ENCODE peak calls at places on chromosomes 3 and 15, in six cellular contexts. J is Peyer's patch, A is heart left ventricle, K is H54, O is ovary, R is gastrocnemius medialis. D is an unnamed sample.

GRCh38 chr3:14425574-14426304 is 23.3 kb downstream of the SLC6A6 start:
- DNase-seq in J (peak; percentile 73), A (no peak), K (no peak), O (no peak), R (no peak), D (no peak)

GRCh38 chr15:62486041-62486440 is 321.0 kb upstream of the C2CD4B start:
- DNase-seq in J (no peak), A (no peak), K (no peak), O (no peak), R (no peak), D (no peak)

GRCh38 chr3:31356941-31357340 is 175.8 kb upstream of the STT3B start:
- DNase-seq in J (no peak), A (no peak), K (no peak), O (peak; percentile 21), R (no peak), D (peak; percentile 67)

GRCh38 chr3:5809811-5810210 is 622.3 kb downstream of the EDEM1 start:
- DNase-seq in J (no peak), A (no peak), K (no peak), O (no peak), R (no peak), D (no peak)

GRCh38 chr3:16088496-16088895 is 86.0 kb upstream of the GALNT15 start:
- DNase-seq in J (no peak), A (no peak), K (no peak), O (no peak), R (no peak), D (no peak)

GRCh38 chr15:58549013-58549779 is 117.4 kb downstream of the LIPC start:
- DNase-seq in J (no peak), A (no peak), K (no peak), O (no peak), R (no peak), D (no peak)

GRCh38 chr15:91867581-91868026 is 14.1 kb downstream of the SLCO3A1 start:
- DNase-seq in J (peak; percentile 54), A (peak; percentile 80), K (peak; percentile 76), O (peak; percentile 80), R (peak; percentile 34), D (no peak)

GRCh38 chr15:52527898-52528464 is 699 bp downstream of the MYO5A start:
- DNase-seq in J (peak; percentile 50), A (no peak), K (peak; percentile 41), O (peak; percentile 28), R (no peak), D (no peak)

GRCh38 chr3:109275702-109276293 is 40.5 kb downstream of the DPPA2 start:
- DNase-seq in J (no peak), A (no peak), K (peak; percentile 14), O (no peak), R (no peak), D (peak; percentile 25)

GRCh38 chr3:157499342-157499963 is 3.8 kb downstream of the VEPH1 start:
- DNase-seq in J (peak; percentile 51), A (no peak), K (peak; percentile 55), O (no peak), R (no peak), D (no peak)

GRCh38 chr15:65952425-65953053 is 83.2 kb downstream of the RAB11A start:
- DNase-seq in J (no peak), A (no peak), K (peak; percentile 33), O (peak; percentile 17), R (no peak), D (peak; percentile 11)

GRCh38 chr3:57927916-57928315 is 80.3 kb upstream of the FLNB start:
- DNase-seq in J (no peak), A (no peak), K (no peak), O (no peak), R (no peak), D (no peak)

GRCh38 chr15:60392601-60392985 is 5.2 kb downstream of the ANXA2 start:
- DNase-seq in J (no peak), A (no peak), K (no peak), O (no peak), R (no peak), D (peak; percentile 23)

GRCh38 chr3:34207826-34208225 is 409.4 kb downstream of the PDCD6IP start:
- DNase-seq in J (no peak), A (no peak), K (no peak), O (no peak), R (no peak), D (no peak)

GRCh38 chr15:37837276-37837675 is 97.2 kb upstream of the TMCO5A start:
- DNase-seq in J (no peak), A (no peak), K (no peak), O (no peak), R (no peak), D (no peak)

GRCh38 chr3:169348981-169349942 is 314.2 kb downstream of the MECOM start:
- DNase-seq in J (no peak), A (no peak), K (no peak), O (no peak), R (no peak), D (peak; percentile 32)

GRCh38 chr15:57355259-57355658 is 21.0 kb upstream of the CGNL1 start:
- DNase-seq in J (no peak), A (no peak), K (no peak), O (no peak), R (no peak), D (no peak)

GRCh38 chr3:66539466-66539989 is 38.7 kb upstream of the LRIG1 start:
- DNase-seq in J (no peak), A (no peak), K (no peak), O (no peak), R (no peak), D (no peak)

GRCh38 chr3:61589856-61590255 is 28.5 kb downstream of the PTPRG start:
- DNase-seq in J (no peak), A (no peak), K (peak; percentile 58), O (no peak), R (no peak), D (no peak)

GRCh38 chr15:88621789-88622604 is 857 bp downstream of the AEN start:
- DNase-seq in J (no peak), A (no peak), K (no peak), O (no peak), R (no peak), D (peak; percentile 88)

GRCh38 chr3:142664819-142665218 is 59.0 kb upstream of the TRPC1 start:
- DNase-seq in J (no peak), A (no peak), K (no peak), O (no peak), R (no peak), D (no peak)

GRCh38 chr3:123285066-123285465 is 83.3 kb downstream of the SEC22A start:
- DNase-seq in J (no peak), A (no peak), K (no peak), O (no peak), R (no peak), D (no peak)

GRCh38 chr3:184341925-184342324 is 4.5 kb downstream of the FAM131A start:
- DNase-seq in J (peak; percentile 70), A (no peak), K (no peak), O (no peak), R (no peak), D (no peak)

DNA sequence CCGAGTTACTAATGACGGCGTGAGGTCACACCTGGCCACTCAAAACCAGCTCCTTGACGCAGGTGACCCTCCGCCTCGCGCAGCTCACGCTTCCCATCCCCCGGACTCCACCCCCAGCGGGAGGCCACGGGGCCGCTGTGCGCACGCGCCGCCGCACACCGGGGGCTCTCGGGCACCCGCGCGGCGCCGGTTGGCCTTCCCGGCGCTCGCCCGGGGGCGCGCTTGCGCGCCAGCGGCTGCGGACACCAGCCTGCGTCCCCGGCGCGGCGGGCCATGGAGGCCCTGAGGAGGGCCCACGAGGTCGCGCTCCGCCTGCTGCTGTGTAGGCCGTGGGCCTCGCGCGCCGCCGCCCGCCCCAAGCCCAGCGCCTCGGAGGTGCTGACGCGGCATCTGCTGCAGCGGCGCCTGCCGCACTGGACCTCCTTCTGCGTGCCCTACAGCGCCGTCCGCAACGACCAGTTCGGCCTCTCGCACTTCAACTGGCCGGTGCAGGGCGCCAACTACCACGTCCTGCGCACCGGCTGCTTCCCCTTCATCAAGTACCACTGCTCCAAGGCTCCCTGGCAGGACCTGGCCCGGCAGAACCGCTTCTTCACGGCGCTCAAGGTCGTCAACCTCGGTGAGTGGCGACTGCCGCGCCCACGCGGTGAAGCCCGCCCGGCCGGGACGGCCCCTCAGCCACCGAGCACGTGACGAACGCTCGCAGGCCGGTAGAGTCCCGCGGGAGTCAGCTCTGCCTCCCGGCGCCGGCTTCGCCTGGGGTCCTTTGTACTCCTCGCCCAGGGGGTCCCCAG is at the start of gene C15orf61:
- DNase-seq in J (peak; percentile 93), A (peak; percentile 89), K (peak; percentile 65), O (peak; percentile 85), R (peak; percentile 90), D (peak; percentile 92)
- TF ChIP-seq POLR2A in J (peak; percentile 83), A (peak; percentile 77), K (peak; percentile 57), O (peak; percentile 71), R (peak; percentile 97), D (peak; percentile 90)

DNA sequence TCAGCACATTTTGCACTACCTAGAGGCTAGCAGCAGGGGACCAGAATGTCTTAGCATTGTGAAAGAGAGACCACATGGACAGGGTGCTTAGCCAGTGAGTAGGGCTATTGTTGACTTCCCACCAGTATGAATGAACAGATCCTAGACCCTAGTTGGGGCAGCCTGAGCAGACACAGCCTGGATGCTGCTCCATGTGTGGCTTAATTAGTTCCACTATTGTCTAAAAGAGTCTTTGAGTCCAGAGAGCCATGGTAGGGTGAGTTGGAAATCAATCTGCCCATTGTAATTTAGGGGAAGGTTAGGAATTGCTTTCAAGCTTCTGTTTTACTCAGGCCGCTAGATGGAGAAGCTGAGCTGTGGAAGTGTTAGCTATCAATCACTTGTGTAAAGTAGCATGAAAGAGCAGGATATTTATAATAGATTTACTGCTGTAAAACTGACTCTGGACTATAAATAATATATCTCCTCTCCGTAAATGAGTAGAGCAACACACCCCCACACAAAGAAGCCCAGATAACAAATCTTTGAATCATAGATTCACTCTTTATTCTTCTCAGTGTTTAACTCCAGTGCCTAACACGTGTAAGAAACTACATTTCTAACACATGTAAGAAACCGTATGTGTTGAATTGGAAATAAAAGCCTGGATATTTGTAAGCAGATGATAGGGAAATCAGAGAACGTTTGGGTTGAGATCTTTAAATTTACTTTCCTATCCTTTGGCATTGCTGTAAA is 4.1 kb upstream of the GCSAM start:
- DNase-seq in J (no peak), A (no peak), K (no peak), O (no peak), R (no peak), D (peak; percentile 31)
- TF ChIP-seq POLR2A in J (no peak), A (no peak), K (no peak), O (no peak), R (no peak), D (no peak)

DNA sequence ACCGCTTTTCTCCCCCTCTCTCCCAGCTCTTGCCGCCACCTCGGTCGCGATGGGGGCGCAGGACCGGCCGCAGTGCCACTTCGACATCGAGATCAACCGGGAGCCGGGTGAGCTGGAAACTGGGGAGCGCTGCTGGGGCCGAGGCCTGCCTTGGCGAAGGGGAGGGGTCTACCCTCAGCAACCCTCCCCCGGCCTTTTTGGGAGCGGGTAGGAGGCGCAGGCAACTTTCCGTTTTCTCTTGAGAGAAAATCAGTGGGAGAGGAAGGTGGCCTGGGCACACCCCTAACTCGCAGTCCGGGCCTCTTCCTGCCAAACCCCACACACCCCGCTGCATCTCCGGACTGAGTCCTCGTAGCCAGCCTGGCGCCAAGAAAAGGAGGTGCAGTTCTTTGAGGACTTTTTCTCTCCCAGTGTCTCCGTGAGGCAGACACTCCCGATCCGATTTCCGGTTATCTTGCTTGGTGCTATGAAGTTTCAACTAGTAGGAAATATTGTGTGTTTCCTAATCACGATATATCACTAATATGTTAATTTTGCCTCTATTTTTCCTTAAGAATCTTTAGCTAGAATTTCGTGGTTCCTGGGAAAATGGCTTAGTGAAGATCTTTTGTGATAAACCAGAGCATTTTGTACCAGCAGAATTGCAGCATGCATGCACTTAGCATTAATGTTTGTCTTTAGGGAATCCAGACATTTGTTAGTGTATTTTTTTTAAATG is 631 bp downstream of the NKTR start:
- DNase-seq in J (no peak), A (peak; percentile 81), K (peak; percentile 46), O (peak; percentile 55), R (peak; percentile 43), D (peak; percentile 81)
- TF ChIP-seq POLR2A in J (no peak), A (no peak), K (no peak), O (no peak), R (no peak), D (no peak)

GRCh38 chr3:129567932-129568331 is 25.0 kb downstream of the H1-8 start:
- DNase-seq in J (no peak), A (no peak), K (no peak), O (no peak), R (no peak), D (no peak)
- TF ChIP-seq POLR2A in J (no peak), A (no peak), K (no peak), O (no peak), R (no peak), D (no peak)